ENCODE peak calls at places on chromosome 9, in seven cellular contexts. P is GM12892; B is stimulated activated CD4-positive, alpha-beta T cell treated with anti-CD3 and anti-CD28 coated beads, Interleukin-12 subunit alpha, Interleukin-12 subunit beta, amount 100 ng/mL, for 4 hours; Z is activated T-helper 1 cell treated with anti-CD3 and anti-CD28 coated beads, Interleukin-12 subunit alpha, Interleukin-12 subunit beta, Interleukin-2, Interleukin-4 antibody, amounts not matched to agents 30 ng/mL and 10 ng/mL and 1 ng/mL, durations not matched to agents 14 hours and 24 hours and 36 hours; I is stimulated activated CD8-positive, alpha-beta memory T cell treated with anti-CD3 and anti-CD28 coated beads, Interleukin-12 subunit alpha, Interleukin-12 subunit beta, amount 100 ng/mL, for 4 hours; E is C1 segment of cervical spinal cord; V is anterior cingulate cortex. N is an unnamed sample.

GRCh38 chr9:91359734-91360470 is 1.8 kb downstream of the AUH start:
- DNase-seq in Z (no peak), V (no peak), B (no peak), E (no peak), I (no peak), P (no peak), N (no peak)

GRCh38 chr9:15416880-15417279 is 5.8 kb upstream of the SNAPC3 start:
- DNase-seq in Z (no peak), P (no peak), I (no peak), V (no peak), E (no peak), B (peak; percentile 16), N (peak; percentile 49)

GRCh38 chr9:134287591-134288518 is 38.4 kb upstream of the RXRA start:
- DNase-seq in V (no peak), Z (no peak), P (no peak), B (no peak), I (no peak), E (no peak), N (no peak)

GRCh38 chr9:132647806-132648205 is 22.0 kb downstream of the DDX31 start:
- DNase-seq in I (no peak), B (no peak), Z (no peak), P (no peak), V (no peak), E (no peak), N (no peak)

GRCh38 chr9:87792831-87793288 is 66.9 kb downstream of the CTSL start:
- DNase-seq in E (no peak), I (peak; percentile 8), P (peak; percentile 23), B (peak; percentile 23), V (no peak), Z (peak; percentile 7), N (peak; percentile 4)

GRCh38 chr9:33510264-33511183 is 13.5 kb upstream of the ANKRD18B start:
- DNase-seq in V (peak; percentile 39), Z (no peak), B (peak; percentile 35), I (peak; percentile 11), P (no peak), E (no peak), N (peak; percentile 49)

GRCh38 chr9:81492710-81493447 is 196.5 kb downstream of the TLE1 start:
- DNase-seq in Z (no peak), P (no peak), E (no peak), V (no peak), I (no peak), B (no peak), N (peak; percentile 10)

GRCh38 chr9:3746296-3747275 is 220.8 kb upstream of the RFX3 start:
- DNase-seq in B (no peak), E (no peak), I (no peak), P (no peak), V (no peak), Z (no peak), N (no peak)

GRCh38 chr9:127968717-127969383 is 11.9 kb downstream of the EEIG1 start:
- DNase-seq in I (no peak), B (no peak), P (no peak), Z (no peak), E (no peak), V (peak; percentile 39), N (no peak)

GRCh38 chr9:133417541-133418461 is at the start of gene REXO4:
- DNase-seq in V (peak; percentile 84), Z (peak; percentile 86), B (peak; percentile 80), E (peak; percentile 56), I (peak; percentile 68), P (peak; percentile 80), N (peak; percentile 89)

GRCh38 chr9:133711428-133712220 is 26.5 kb downstream of the SARDH start:
- DNase-seq in V (no peak), B (no peak), I (no peak), P (no peak), E (no peak), Z (no peak), N (no peak)

GRCh38 chr9:131480258-131480657 is 22.5 kb upstream of the POMT1 start:
- DNase-seq in E (no peak), B (no peak), V (no peak), I (no peak), P (no peak), Z (no peak), N (no peak)